ENCODE peak calls at places on chromosomes 13 and 19, in eight cellular contexts. Z is heart right ventricle, B is neural progenitor cell, S is stomach, X is upper lobe of left lung, C is IMR-90, J is ascending aorta, U is GM23338. V is an unnamed sample. For H3K4me1, the result is how much of the 10 kb centered on the place peaks cover.

GRCh38 chr19:34734601-34735103 is 609 bp downstream of the ZNF181 start:
- DNase-seq in Z (no peak), B (peak), S (no peak), X (no peak), C (no peak), J (no peak), U (peak), V (no peak)

GRCh38 chr13:79560954-79561353 is 80.0 kb downstream of the NDFIP2 start:
- DNase-seq in Z (no peak), B (no peak), S (no peak), X (no peak), C (no peak), J (no peak), U (no peak), V (no peak)

GRCh38 chr13:50798923-50799322 is 44.6 kb downstream of the DLEU7 start:
- DNase-seq in Z (no peak), B (no peak), S (no peak), X (no peak), C (no peak), J (no peak), U (no peak), V (no peak)

GRCh38 chr19:19147344-19147743 is 9.1 kb upstream of the TMEM161A start:
- DNase-seq in Z (no peak), B (no peak), S (no peak), X (no peak), C (no peak), J (no peak), U (no peak), V (no peak)

GRCh38 chr19:41887711-41888382 is 4.9 kb downstream of the ARHGEF1 start:
- DNase-seq in Z (no peak), B (no peak), S (peak), X (peak), C (peak), J (no peak), U (peak), V (peak)

GRCh38 chr19:44576843-44577565 is 36.4 kb upstream of the IGSF23 start:
- DNase-seq in Z (no peak), B (peak), S (peak), X (no peak), C (peak), J (no peak), U (peak), V (no peak)

GRCh38 chr19:40982594-40983101 is 8.4 kb upstream of the CYP2B6 start:
- DNase-seq in Z (no peak), B (no peak), S (no peak), X (no peak), C (peak), J (no peak), U (peak), V (no peak)

GRCh38 chr13:34401741-34402140 is 540.3 kb upstream of the NBEA start:
- DNase-seq in Z (no peak), B (no peak), S (no peak), X (no peak), C (no peak), J (no peak), U (no peak), V (no peak)

GRCh38 chr13:32153056-32153455 is 121.5 kb downstream of the FRY start:
- DNase-seq in Z (no peak), B (no peak), S (no peak), X (no peak), C (peak), J (no peak), U (no peak), V (no peak)

GRCh38 chr13:74825170-74825948 is 656.6 kb downstream of the TBC1D4 start:
- DNase-seq in Z (no peak), B (peak), S (no peak), X (no peak), C (peak), J (no peak), U (peak), V (no peak)

GRCh38 chr19:19169236-19170052 is 619 bp downstream of the MEF2B start:
- DNase-seq in Z (no peak), B (no peak), S (no peak), X (no peak), C (no peak), J (no peak), U (no peak), V (no peak)

GRCh38 chr13:98428256-98428966 is 148.5 kb downstream of the STK24 start:
- DNase-seq in Z (no peak), B (no peak), S (no peak), X (no peak), C (peak), J (no peak), U (no peak), V (no peak)

GRCh38 chr19:12995596-12996541 is 594 bp downstream of the NFIX start:
- DNase-seq in Z (no peak), B (no peak), S (no peak), X (peak), C (peak), J (no peak), U (no peak), V (no peak)

GRCh38 chr19:35816846-35817245 is 4.2 kb upstream of the PRODH2 start:
- DNase-seq in Z (no peak), B (no peak), S (no peak), X (no peak), C (no peak), J (no peak), U (no peak), V (no peak)

GRCh38 chr19:13861714-13862531 is 15.0 kb upstream of the NANOS3 start:
- DNase-seq in Z (peak), B (peak), S (peak), X (peak), C (peak), J (peak), U (peak), V (peak)

GRCh38 chr13:72643339-72643989 is 84.0 kb downstream of the MZT1 start:
- DNase-seq in Z (no peak), B (peak), S (peak), X (no peak), C (peak), J (no peak), U (peak), V (no peak)

GRCh38 chr13:34913040-34913439 is 29.0 kb upstream of the NBEA start:
- DNase-seq in Z (no peak), B (peak), S (no peak), X (no peak), C (no peak), J (no peak), U (peak), V (no peak)

GRCh38 chr13:99196466-99197256 is 4.0 kb upstream of the UBAC2 start:
- DNase-seq in Z (no peak), B (no peak), S (no peak), X (no peak), C (no peak), J (no peak), U (no peak), V (no peak)

GRCh38 chr13:80611310-80611709 is 270.4 kb upstream of the SPRY2 start:
- DNase-seq in Z (no peak), B (no peak), S (no peak), X (no peak), C (no peak), J (no peak), U (no peak), V (no peak)

GRCh38 chr13:37602743-37603381 is 4.3 kb upstream of the POSTN start:
- DNase-seq in Z (no peak), B (no peak), S (no peak), X (no peak), C (peak), J (no peak), U (no peak), V (no peak)

GRCh38 chr19:8500158-8500557 is 2.3 kb downstream of the PRAM1 start:
- DNase-seq in Z (no peak), B (peak), S (no peak), X (peak), C (no peak), J (no peak), U (no peak), V (no peak)

GRCh38 chr13:42720116-42720857 is 61.1 kb upstream of the FAM216B start:
- DNase-seq in Z (no peak), B (no peak), S (peak), X (no peak), C (peak), J (peak), U (no peak), V (no peak)

GRCh38 chr13:80340643-80341097 is 256 bp downstream of the SPRY2 start:
- DNase-seq in Z (no peak), B (no peak), S (no peak), X (no peak), C (peak), J (no peak), U (no peak), V (no peak)

GRCh38 chr13:39051157-39051556 is 12.9 kb downstream of the NHLRC3 start:
- DNase-seq in Z (no peak), B (peak), S (no peak), X (no peak), C (peak), J (no peak), U (peak), V (no peak)

GRCh38 chr13:80132741-80133601 is 208.0 kb downstream of the SPRY2 start:
- DNase-seq in Z (peak), B (peak), S (peak), X (no peak), C (peak), J (no peak), U (peak), V (no peak)

GRCh38 chr13:51818771-51819511 is 15.0 kb upstream of the DHRS12 start:
- DNase-seq in Z (no peak), B (no peak), S (peak), X (no peak), C (peak), J (no peak), U (no peak), V (no peak)

DNA sequence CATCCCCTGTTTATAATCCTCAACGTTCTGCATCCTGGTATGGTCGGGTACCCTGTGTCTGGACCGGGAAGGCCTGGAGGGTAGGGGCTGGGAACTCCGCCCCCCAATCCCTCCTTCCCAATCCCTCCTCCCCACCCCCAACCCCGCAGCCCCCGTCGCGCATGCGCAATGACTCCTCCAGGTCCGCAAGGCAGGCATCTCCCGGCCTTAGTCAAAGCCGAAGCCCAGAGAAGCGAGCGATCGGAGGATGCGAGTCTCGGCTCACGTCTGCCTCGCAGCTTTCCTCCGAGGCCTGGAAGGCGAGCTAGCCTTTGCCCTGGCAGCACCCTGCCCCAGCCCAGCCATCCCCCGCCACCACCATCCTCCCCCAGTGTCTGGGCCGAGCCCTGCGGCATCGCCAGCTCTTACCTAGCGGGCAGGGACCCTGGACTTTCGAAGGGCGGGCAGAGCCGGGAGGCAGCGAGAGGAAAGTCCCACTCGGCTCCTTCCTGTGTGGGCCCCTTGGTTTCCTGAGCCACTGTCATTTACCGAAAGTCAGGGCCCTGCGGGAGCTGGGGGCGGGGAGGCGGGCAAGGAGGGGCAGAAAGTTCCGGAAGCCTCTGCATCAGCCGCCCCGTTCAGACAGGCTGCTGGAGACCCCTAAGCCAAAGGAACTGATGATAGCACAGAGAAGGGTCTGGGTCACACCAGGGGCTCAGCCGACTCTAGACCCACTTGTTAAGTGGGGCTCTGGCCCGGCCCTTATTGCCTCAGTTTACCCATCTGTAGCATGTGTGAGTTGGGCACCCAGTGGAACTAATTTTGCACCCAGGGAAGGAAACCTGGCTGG is at the start of gene JAK3:
- DNase-seq in Z (peak), B (peak), S (peak), X (peak), C (peak), J (no peak), U (peak), V (peak)
- H3K4me3 ChIP-seq in Z (peak), B (no peak), S (peak), X (peak), C (peak), J (peak), U (peak), V (peak)

DNA sequence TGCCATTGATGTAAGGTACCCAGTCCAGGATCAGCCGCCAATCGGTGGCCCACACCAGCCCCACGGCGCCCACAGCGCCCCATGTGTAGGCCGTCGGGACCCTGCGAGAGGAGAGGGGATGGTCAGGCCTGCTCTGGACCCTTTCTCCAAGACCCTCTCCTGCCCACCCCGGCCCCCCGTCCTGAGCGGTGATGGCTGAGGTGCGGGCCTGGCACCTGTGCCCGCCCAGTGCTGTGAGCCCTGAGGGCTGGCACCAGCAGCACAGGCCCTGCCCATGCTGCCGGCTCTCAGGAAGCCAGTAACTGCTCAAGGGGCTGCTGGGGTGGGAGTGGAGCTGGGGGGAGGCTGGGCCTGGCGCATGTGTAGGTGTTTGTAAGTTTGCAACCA is 5.8 kb downstream of the UQCR11 start:
- DNase-seq in Z (no peak), B (no peak), S (no peak), X (peak), C (no peak), J (no peak), U (no peak), V (no peak)
- TF ChIP-seq CTCF in Z (no peak), B (no peak), S (no peak), X (no peak), C (no peak), J (no peak), U (no peak), V (no peak)

GRCh38 chr13:97258801-97259200 is 36.7 kb downstream of the MBNL2 start:
- DNase-seq in Z (no peak), B (no peak), S (no peak), X (no peak), C (peak), J (no peak), U (no peak), V (no peak)
- H3K4me1 ChIP-seq in Z (half or more), B (under half), S (half or more), X (half or more), C (half or more), J (half or more), U (under half), V (under half)

GRCh38 chr13:110874508-110874960 is 40.3 kb downstream of the ANKRD10 start:
- DNase-seq in Z (peak), B (peak), S (peak), X (peak), C (peak), J (peak), U (peak), V (no peak)

GRCh38 chr13:110872768-110873638 is 41.9 kb downstream of the ANKRD10 start:
- DNase-seq in Z (no peak), B (no peak), S (no peak), X (peak), C (no peak), J (no peak), U (no peak), V (no peak)

GRCh38 chr13:110872034-110872767 is 42.7 kb downstream of the ANKRD10 start:
- DNase-seq in Z (no peak), B (no peak), S (no peak), X (no peak), C (no peak), J (no peak), U (no peak), V (no peak)

GRCh38 chr13:110875243-110875642 is 39.6 kb downstream of the ANKRD10 start:
- DNase-seq in Z (no peak), B (no peak), S (no peak), X (no peak), C (no peak), J (no peak), U (no peak), V (no peak)

GRCh38 chr13:110873639-110874507 is 41.0 kb downstream of the ANKRD10 start:
- DNase-seq in Z (no peak), B (no peak), S (no peak), X (no peak), C (no peak), J (no peak), U (no peak), V (no peak)
- H3K4me3 ChIP-seq in Z (peak), B (peak), S (peak), X (no peak), C (peak), J (peak), U (peak), V (peak)

GRCh38 chr19:21586341-21587116 is 81.1 kb downstream of the ZNF429 start:
- DNase-seq in Z (peak), B (peak), S (peak), X (peak), C (no peak), J (no peak), U (peak), V (no peak)

GRCh38 chr19:21581646-21582045 is 76.2 kb downstream of the ZNF429 start:
- DNase-seq in Z (no peak), B (no peak), S (no peak), X (no peak), C (no peak), J (no peak), U (no peak), V (no peak)

GRCh38 chr19:21587117-21587461 is 81.7 kb downstream of the ZNF429 start:
- DNase-seq in Z (peak), B (no peak), S (no peak), X (no peak), C (no peak), J (no peak), U (peak), V (no peak)

GRCh38 chr19:21585491-21585890 is 80.1 kb downstream of the ZNF429 start:
- DNase-seq in Z (no peak), B (no peak), S (peak), X (no peak), C (no peak), J (no peak), U (no peak), V (no peak)

GRCh38 chr19:21584532-21584931 is 79.1 kb downstream of the ZNF429 start:
- DNase-seq in Z (no peak), B (no peak), S (no peak), X (no peak), C (no peak), J (no peak), U (no peak), V (no peak)
- TF ChIP-seq CTCF in Z (no peak), B (no peak), S (no peak), X (no peak), C (no peak), J (no peak), U (no peak), V (no peak)

DNA sequence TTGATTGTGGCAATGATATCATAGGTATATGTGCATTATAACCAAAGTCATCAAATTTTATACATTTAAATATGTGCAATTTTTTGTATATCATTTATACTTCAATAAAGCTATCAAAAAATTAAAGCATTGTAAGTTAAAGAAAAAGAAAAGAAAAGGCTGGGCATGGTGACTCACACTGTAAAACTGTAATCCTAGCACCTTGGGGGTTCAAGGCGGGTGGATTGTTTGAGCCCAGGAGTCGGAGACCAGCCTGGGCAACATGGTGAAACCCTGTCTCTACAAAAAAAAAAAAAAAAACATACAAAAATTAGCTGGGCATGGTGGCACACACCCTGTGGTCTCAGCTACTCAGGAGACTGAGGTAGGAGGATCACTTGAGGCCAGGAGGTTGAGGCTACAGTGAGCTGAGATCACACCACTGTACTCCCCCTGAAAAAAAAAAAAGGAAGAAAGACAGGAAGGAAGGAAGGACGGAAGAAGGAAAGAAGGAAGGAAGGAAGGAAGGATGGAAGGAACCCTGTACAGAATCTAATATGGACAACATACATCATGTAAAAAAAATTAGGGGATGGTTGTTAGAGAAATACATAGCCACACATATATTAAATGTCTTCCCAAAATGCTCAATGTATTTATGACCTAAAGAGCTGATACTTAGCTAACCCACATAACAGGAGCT is 21.7 kb upstream of the SLC25A30 start:
- DNase-seq in Z (no peak), B (no peak), S (no peak), X (no peak), C (no peak), J (no peak), U (no peak), V (no peak)
- H3K4me1 ChIP-seq in Z (under half), B (under half), S (under half), X (under half), C (under half), J (under half), U (under half), V (under half)

GRCh38 chr13:23979361-23980159 is 82.3 kb upstream of the C1QTNF9B start:
- DNase-seq in Z (peak), B (peak), S (peak), X (peak), C (peak), J (no peak), U (peak), V (peak)

GRCh38 chr13:23983671-23984070 is 86.4 kb upstream of the C1QTNF9B start:
- DNase-seq in Z (no peak), B (no peak), S (no peak), X (no peak), C (no peak), J (no peak), U (no peak), V (no peak)

GRCh38 chr13:23984541-23984940 is 87.2 kb upstream of the C1QTNF9B start:
- DNase-seq in Z (no peak), B (no peak), S (peak), X (no peak), C (no peak), J (no peak), U (no peak), V (no peak)

GRCh38 chr13:23985060-23985459 is 87.8 kb upstream of the C1QTNF9B start:
- DNase-seq in Z (no peak), B (no peak), S (no peak), X (no peak), C (no peak), J (no peak), U (no peak), V (no peak)

GRCh38 chr13:23980160-23980551 is 82.9 kb upstream of the C1QTNF9B start:
- DNase-seq in Z (peak), B (peak), S (peak), X (peak), C (peak), J (peak), U (peak), V (peak)
- H3K4me3 ChIP-seq in Z (peak), B (peak), S (peak), X (peak), C (peak), J (peak), U (peak), V (peak)

GRCh38 chr19:15025237-15025636 is 24.0 kb upstream of the CASP14 start:
- DNase-seq in Z (no peak), B (no peak), S (no peak), X (no peak), C (no peak), J (no peak), U (peak), V (no peak)
- TF ChIP-seq CTCF in Z (no peak), B (peak), S (no peak), X (no peak), C (no peak), J (no peak), U (peak), V (no peak)

GRCh38 chr19:38674388-38675133 is 27.1 kb downstream of the ACTN4 start:
- DNase-seq in Z (no peak), B (no peak), S (no peak), X (no peak), C (peak), J (no peak), U (no peak), V (no peak)
- H3K4me1 ChIP-seq in Z (half or more), B (under half), S (half or more), X (half or more), C (half or more), J (half or more), U (half or more), V (under half)

V was measured in CD8-positive, alpha-beta T cell.